ENCODE peak calls at places on chromosomes 13 and 19, in four cellular contexts. J is HepG2, V is K562, U is SK-N-SH. X is an unnamed sample.

GRCh38 chr19:52070496-52070895 is 21.9 kb upstream of the ZNF432 start:
- DNase-seq in J (no peak), U (no peak), V (no peak), X (no peak)

GRCh38 chr19:47512183-47512947 is 2.5 kb downstream of the NAPA start:
- DNase-seq in J (peak), U (no peak), V (no peak), X (no peak)

GRCh38 chr19:38245826-38246498 is 10.2 kb downstream of the PPP1R14A start:
- DNase-seq in V (no peak), U (no peak), J (no peak), X (no peak)

GRCh38 chr19:39299404-39299803 is 3.2 kb downstream of the IFNL1 start:
- DNase-seq in V (no peak), U (no peak), J (no peak), X (no peak)

GRCh38 chr19:8698433-8699063 is at the start of gene ACTL9:
- DNase-seq in J (no peak), V (no peak), U (no peak), X (no peak)

GRCh38 chr19:16425019-16425418 is 46.8 kb downstream of the EPS15L1 start:
- DNase-seq in J (no peak), U (no peak), V (no peak), X (no peak)

GRCh38 chr13:100175803-100176182 is 86.9 kb downstream of the PCCA start:
- DNase-seq in J (no peak), V (no peak), U (no peak), X (no peak)

GRCh38 chr13:45336025-45336800 is 4.8 kb downstream of the TPT1 start:
- DNase-seq in J (no peak), U (no peak), V (no peak), X (no peak)

GRCh38 chr13:32032780-32033179 is 1.2 kb downstream of the FRY start:
- DNase-seq in J (no peak), U (no peak), V (no peak), X (no peak)

GRCh38 chr13:33026489-33027152 is 10.4 kb downstream of the KL start:
- DNase-seq in V (no peak), U (no peak), J (no peak), X (no peak)

GRCh38 chr13:100542546-100543156 is 45.9 kb downstream of the GGACT start:
- DNase-seq in J (peak), U (no peak), V (peak), X (no peak)

GRCh38 chr19:16371540-16371986 is 46.9 kb downstream of the KLF2 start:
- DNase-seq in U (no peak), J (no peak), V (peak), X (no peak)

GRCh38 chr19:3760871-3761361 is 576 bp downstream of the APBA3 start:
- DNase-seq in U (no peak), V (peak), J (no peak), X (no peak)

GRCh38 chr13:44932850-44933251 is 56.4 kb downstream of the NUFIP1 start:
- DNase-seq in U (no peak), J (no peak), V (no peak), X (no peak)

GRCh38 chr19:49506575-49507105 is 5.8 kb upstream of the FCGRT start:
- DNase-seq in J (peak), V (peak), U (peak), X (no peak)

GRCh38 chr13:88908896-88909535 is 1237.8 kb downstream of the SLITRK5 start:
- DNase-seq in V (no peak), J (no peak), U (no peak), X (no peak)

GRCh38 chr19:41641879-41642485 is 15.1 kb upstream of the CEACAM4 start:
- DNase-seq in V (peak), U (peak), J (peak), X (peak)

GRCh38 chr13:85241045-85241444 is 558.2 kb downstream of the SLITRK6 start:
- DNase-seq in V (no peak), U (no peak), J (no peak), X (peak)

GRCh38 chr13:37105251-37105714 is at the start of gene CSNK1A1L:
- DNase-seq in U (no peak), J (no peak), V (no peak), X (no peak)

GRCh38 chr13:30584332-30584731 is 33.4 kb upstream of the USPL1 start:
- DNase-seq in J (no peak), V (no peak), U (no peak), X (no peak)

GRCh38 chr13:58048670-58049069 is 417.1 kb downstream of the PCDH17 start:
- DNase-seq in V (no peak), U (no peak), J (no peak), X (no peak)

GRCh38 chr13:91468301-91468700 is 69.9 kb downstream of the GPC5 start:
- DNase-seq in U (no peak), J (no peak), V (no peak), X (no peak)

DNA sequence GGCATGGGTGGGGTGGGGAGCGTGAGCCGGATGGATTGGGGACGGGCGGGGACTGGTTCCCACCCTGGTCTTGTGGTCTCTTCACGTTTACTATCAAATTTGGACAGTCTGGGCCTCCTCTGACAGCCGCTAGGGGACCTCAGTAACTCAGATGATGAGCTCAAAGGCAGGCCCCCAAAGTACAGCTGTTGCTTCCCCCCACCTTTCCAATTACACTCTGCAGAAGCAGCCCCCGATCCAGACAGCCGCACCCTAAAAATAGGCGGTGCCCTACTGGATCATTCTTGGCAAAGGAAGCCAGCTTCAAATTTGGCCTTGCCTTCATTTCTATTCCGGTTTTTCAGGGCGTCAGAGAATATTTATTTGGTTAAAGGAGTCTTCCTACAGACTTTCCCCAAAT is 1.9 kb upstream of the FOXO1 start:
- DNase-seq in U (no peak), V (peak), J (peak), X (no peak)
- TF ChIP-seq ELF1 in U (no peak), V (no peak), J (no peak), X (no peak)

GRCh38 chr13:113935523-113935922 is 38.4 kb downstream of the C13orf46 start:
- DNase-seq in J (no peak), V (no peak), U (peak), X (no peak)
- H3K9ac ChIP-seq in J (no peak), V (no peak), U (no peak), X (no peak)

GRCh38 chr13:97883356-97883755 is 70.1 kb upstream of the IPO5 start:
- DNase-seq in V (no peak), J (no peak), U (no peak), X (no peak)

GRCh38 chr13:97880298-97880675 is 73.2 kb upstream of the IPO5 start:
- DNase-seq in U (no peak), J (no peak), V (no peak), X (no peak)

GRCh38 chr13:97881556-97881955 is 71.9 kb upstream of the IPO5 start:
- DNase-seq in J (no peak), U (no peak), V (no peak), X (no peak)

GRCh38 chr13:97878421-97879375 is 74.8 kb upstream of the IPO5 start:
- DNase-seq in U (no peak), J (no peak), V (no peak), X (no peak)

DNA sequence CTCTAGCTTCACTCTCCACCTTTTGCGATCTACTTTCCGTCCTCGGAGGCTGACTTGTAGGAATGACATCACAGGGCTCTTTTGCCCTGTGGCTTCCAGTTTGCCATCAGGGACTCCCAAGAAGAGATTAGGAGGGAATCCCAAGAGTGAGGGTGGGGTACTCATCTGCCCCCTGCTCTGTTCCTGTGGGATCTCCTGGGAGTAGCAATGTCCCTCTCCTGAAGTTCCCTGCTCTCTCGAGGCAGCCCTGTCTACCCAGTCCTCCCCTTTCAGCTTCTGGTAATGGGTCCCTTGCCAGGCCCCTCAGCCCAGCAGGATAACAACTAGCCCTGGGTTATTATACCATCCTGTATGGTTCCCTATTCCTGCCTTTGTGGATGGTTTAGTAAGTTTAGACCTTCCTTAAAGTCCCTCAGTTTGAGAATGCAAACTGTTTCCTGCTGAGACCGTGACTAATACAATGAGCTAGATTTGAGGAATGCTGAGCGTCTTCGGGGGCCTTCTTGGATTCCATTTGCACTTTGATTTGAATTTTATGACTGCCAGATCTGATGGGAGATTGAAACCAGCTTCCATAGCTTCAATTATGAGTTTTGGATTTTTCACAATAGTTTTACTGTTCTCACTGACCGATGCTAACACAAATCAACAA is 73.7 kb upstream of the IPO5 start:
- DNase-seq in V (no peak), J (no peak), U (no peak), X (peak)
- TF ChIP-seq ELF1 in V (no peak), J (no peak), U (no peak), X (no peak)

DNA sequence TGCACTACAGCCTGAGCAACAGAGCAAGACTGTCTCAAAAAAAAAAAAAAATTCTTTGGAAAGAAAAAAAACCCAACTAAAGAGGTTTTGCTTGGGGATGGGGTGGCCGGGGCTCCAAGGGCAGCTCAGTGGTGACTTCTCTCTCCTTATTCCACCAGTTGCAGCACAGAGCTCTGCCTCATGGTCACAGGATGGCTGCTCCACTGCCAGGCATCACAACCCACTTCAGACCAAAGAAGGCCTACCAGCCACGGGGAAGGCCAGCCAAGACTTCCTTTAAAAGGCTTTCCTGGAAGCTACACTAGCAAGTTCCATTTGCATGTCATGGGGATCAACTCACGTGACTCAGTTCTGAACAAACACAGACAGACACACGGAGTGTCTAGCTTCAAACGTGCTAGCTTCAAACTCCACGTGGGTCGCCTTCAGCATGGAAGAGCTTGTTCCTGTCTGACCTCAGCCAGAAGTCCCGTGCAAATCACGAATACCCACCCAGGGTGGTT is 13.2 kb upstream of the EIF3G start:
- DNase-seq in U (no peak), J (no peak), V (no peak), X (no peak)
- H3K9ac ChIP-seq in U (no peak), J (no peak), V (no peak), X (no peak)

GRCh38 chr19:18526316-18526715 is 4.4 kb upstream of the ELL start:
- DNase-seq in J (no peak), U (no peak), V (no peak), X (peak)
- TF ChIP-seq ELF1 in J (no peak), U (no peak), V (no peak), X (no peak)

GRCh38 chr13:99085139-99085845 is 107.4 kb upstream of the DOCK9 start:
- DNase-seq in V (peak), U (no peak), J (no peak), X (no peak)
- H3K9ac ChIP-seq in V (peak), U (no peak), J (no peak), X (peak)